ENCODE peak calls at places on chromosome 21, in nine cellular contexts. Z is stimulated activated CD4-positive, alpha-beta T cell treated with anti-CD3 and anti-CD28 coated beads, TNF-alpha, amount 100 ng/mL, for 1 hour; K is cardiac muscle cell; T is nephron progenitor cell; L is MCF 10A; R is Calu3; J is natural killer cell; B is Daoy; Y is lung microvascular endothelial cell. H is an unnamed sample.

GRCh38 chr21:44789880-44790279 is 11.7 kb downstream of the UBE2G2 start:
- DNase-seq in Z (no peak), K (no peak), T (no peak), L (no peak), R (no peak), J (no peak), B (no peak), Y (no peak), H (no peak)

GRCh38 chr21:45894107-45894810 is 87.3 kb upstream of the COL6A1 start:
- DNase-seq in Z (no peak), K (peak; percentile 42), T (no peak), L (no peak), R (no peak), J (no peak), B (no peak), Y (no peak), H (no peak)

GRCh38 chr21:40546657-40547056 is 300.3 kb downstream of the DSCAM start:
- DNase-seq in Z (no peak), K (no peak), T (no peak), L (no peak), R (no peak), J (no peak), B (no peak), Y (no peak), H (no peak)

GRCh38 chr21:29330797-29331196 is 32.1 kb downstream of the BACH1 start:
- DNase-seq in Z (no peak), K (no peak), T (no peak), L (no peak), R (no peak), J (no peak), B (no peak), Y (no peak), H (no peak)

GRCh38 chr21:39525601-39526000 is 73.8 kb downstream of the SH3BGR start:
- DNase-seq in Z (no peak), K (no peak), T (no peak), L (no peak), R (no peak), J (no peak), B (no peak), Y (no peak), H (no peak)

GRCh38 chr21:44732956-44733355 is 21.6 kb upstream of the TSPEAR start:
- DNase-seq in Z (no peak), K (no peak), T (no peak), L (no peak), R (no peak), J (no peak), B (no peak), Y (no peak), H (no peak)

GRCh38 chr21:38668501-38668900 is 137.2 kb upstream of the ETS2 start:
- DNase-seq in Z (no peak), K (no peak), T (no peak), L (no peak), R (no peak), J (no peak), B (no peak), Y (no peak), H (no peak)

GRCh38 chr21:31204801-31205200 is 139.3 kb downstream of the TIAM1 start:
- DNase-seq in Z (no peak), K (peak; percentile 5), T (no peak), L (no peak), R (no peak), J (no peak), B (no peak), Y (no peak), H (no peak)

GRCh38 chr21:33434770-33435360 is 31.7 kb downstream of the IFNGR2 start:
- DNase-seq in Z (no peak), K (no peak), T (no peak), L (peak; percentile 94), R (peak; percentile 19), J (no peak), B (peak; percentile 74), Y (peak; percentile 92), H (peak; percentile 42)

GRCh38 chr21:42837421-42838211 is 41.7 kb downstream of the WDR4 start:
- DNase-seq in Z (no peak), K (no peak), T (no peak), L (no peak), R (no peak), J (peak; percentile 8), B (peak; percentile 23), Y (no peak), H (no peak)

H was measured in glomerular endothelial cell.